ENCODE peak calls at places on chromosomes 6 and 20, in nine cellular contexts. A is foreskin fibroblast, G is tibial nerve, K is heart right ventricle, E is endothelial cell, I is brain microvascular endothelial cell, C is glutamatergic neuron, F is dorsolateral prefrontal cortex, O is AG10803. P is an unnamed sample.

GRCh38 chr20:46056970-46057855 is 28.2 kb downstream of the SLC12A5 start:
- DNase-seq in O (peak), K (peak), A (peak), G (peak), F (no peak), E (peak), I (no peak), C (no peak), P (peak)

GRCh38 chr6:31775184-31775583 is 1.9 kb downstream of the VWA7 start:
- DNase-seq in I (no peak), E (no peak), C (no peak), F (no peak), O (no peak), K (no peak), G (no peak), A (no peak), P (no peak)

GRCh38 chr6:154606457-154606856 is 96.0 kb upstream of the CNKSR3 start:
- DNase-seq in K (no peak), O (no peak), G (no peak), I (no peak), E (no peak), F (no peak), C (no peak), A (no peak), P (no peak)

GRCh38 chr6:150897400-150897943 is 32.0 kb downstream of the MTHFD1L start:
- DNase-seq in K (no peak), I (no peak), C (no peak), A (no peak), F (no peak), G (no peak), O (no peak), E (no peak), P (no peak)

GRCh38 chr6:44016131-44016870 is 111.0 kb downstream of the MRPL14 start:
- DNase-seq in I (peak), E (no peak), K (no peak), O (peak), C (no peak), F (no peak), A (peak), G (no peak), P (peak)

GRCh38 chr6:144390886-144391285 is 105.8 kb downstream of the UTRN start:
- DNase-seq in G (no peak), E (no peak), O (peak), F (no peak), K (no peak), A (peak), I (no peak), C (no peak), P (no peak)

GRCh38 chr6:160421854-160422253 is 73.7 kb downstream of the SLC22A3 start:
- DNase-seq in G (no peak), A (peak), F (no peak), C (no peak), E (no peak), K (peak), I (no peak), O (peak), P (no peak)

GRCh38 chr6:26412225-26412624 is 10.2 kb downstream of the BTN3A1 start:
- DNase-seq in C (no peak), E (no peak), O (no peak), A (peak), F (no peak), I (no peak), K (no peak), G (no peak), P (peak)

GRCh38 chr6:15400572-15401004 is 154.7 kb downstream of the JARID2 start:
- DNase-seq in A (no peak), I (peak), G (peak), C (peak), E (peak), K (peak), F (peak), O (peak), P (no peak)

GRCh38 chr6:111888928-111889696 is 15.9 kb upstream of the FYN start:
- DNase-seq in A (peak), E (peak), I (no peak), F (no peak), G (no peak), C (peak), O (peak), K (peak), P (no peak)

GRCh38 chr6:135870722-135871121 is 19.2 kb downstream of the PDE7B start:
- DNase-seq in E (no peak), C (no peak), K (no peak), G (no peak), F (no peak), A (peak), I (peak), O (peak), P (no peak)

GRCh38 chr6:109082178-109082577 is 12.5 kb downstream of the SESN1 start:
- DNase-seq in C (no peak), E (no peak), K (no peak), A (peak), I (no peak), O (peak), G (no peak), F (no peak), P (peak)

GRCh38 chr6:31791324-31792089 is 4.0 kb downstream of the VARS1 start:
- DNase-seq in E (peak), C (peak), F (no peak), I (peak), O (peak), K (no peak), A (peak), G (no peak), P (peak)

GRCh38 chr20:56393133-56393472 is 658 bp downstream of the CSTF1 start:
- DNase-seq in E (no peak), C (no peak), G (no peak), A (no peak), F (no peak), K (no peak), I (no peak), O (no peak), P (no peak)

GRCh38 chr20:57703013-57703412 is 6.8 kb downstream of the PMEPA1 start:
- DNase-seq in F (no peak), C (no peak), O (no peak), I (no peak), A (no peak), E (no peak), G (no peak), K (no peak), P (no peak)

GRCh38 chr20:347640-348484 is 951 bp downstream of the NRSN2 start:
- DNase-seq in I (peak), C (peak), A (peak), K (peak), G (peak), E (peak), O (peak), F (peak), P (peak)

GRCh38 chr6:107152633-107153032 is 37.3 kb upstream of the BEND3 start:
- DNase-seq in F (no peak), O (no peak), G (no peak), I (no peak), A (no peak), K (no peak), E (no peak), C (no peak), P (no peak)

GRCh38 chr6:141460743-141461484 is 671.8 kb upstream of the GJE1 start:
- DNase-seq in F (no peak), E (no peak), A (no peak), K (no peak), G (no peak), O (no peak), I (no peak), C (no peak), P (no peak)

GRCh38 chr6:25511386-25511785 is 140.6 kb upstream of the SCGN start:
- DNase-seq in K (no peak), O (peak), F (no peak), C (no peak), E (no peak), G (no peak), A (peak), I (no peak), P (peak)

GRCh38 chr6:84728602-84729001 is 35.8 kb downstream of the TBX18 start:
- DNase-seq in I (peak), O (peak), E (no peak), F (no peak), K (no peak), C (no peak), G (no peak), A (peak), P (peak)
- TF ChIP-seq CTCF in I (peak), O (peak), E (peak), F (no peak), K (peak), C (peak), G (no peak), A (peak), P (peak)

DNA sequence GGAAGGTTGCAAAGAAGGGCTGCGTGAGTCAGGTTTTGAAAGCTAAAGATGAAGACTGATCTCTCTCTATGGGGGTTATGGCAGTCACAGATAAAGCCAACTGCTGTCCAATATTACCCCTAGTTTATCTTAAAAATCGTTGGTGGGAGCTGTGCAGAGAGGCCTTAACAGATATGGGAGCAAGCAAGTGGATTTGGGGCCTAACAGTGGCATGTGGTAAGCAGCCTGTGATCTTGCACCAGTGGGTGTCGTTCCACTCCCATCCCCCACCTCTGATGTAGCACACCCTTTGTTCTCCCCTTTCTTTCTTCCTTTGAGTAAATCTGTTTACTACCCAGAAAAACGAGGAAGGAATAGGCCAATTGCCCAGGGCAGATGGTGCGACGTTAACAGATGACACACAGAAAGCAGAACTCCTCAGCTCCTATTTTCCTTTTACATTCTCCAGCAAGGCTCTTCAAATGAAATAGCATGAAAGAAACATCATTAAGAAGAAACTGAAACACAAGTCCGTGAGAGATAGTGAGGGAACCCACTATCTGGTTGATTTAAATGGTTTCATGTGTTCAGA is 274.1 kb upstream of the CITED2 start:
- DNase-seq in G (no peak), A (no peak), O (no peak), E (no peak), C (no peak), F (no peak), K (no peak), I (no peak), P (no peak)
- TF ChIP-seq CTCF in G (no peak), A (no peak), O (no peak), E (no peak), C (no peak), F (no peak), K (no peak), I (no peak), P (no peak)

GRCh38 chr6:2412731-2413130 is 167.3 kb upstream of the GMDS start:
- DNase-seq in G (no peak), F (no peak), C (no peak), I (peak), A (peak), O (peak), K (no peak), E (no peak), P (peak)

GRCh38 chr6:2414885-2415523 is 169.6 kb upstream of the GMDS start:
- DNase-seq in C (no peak), K (no peak), F (no peak), A (no peak), E (no peak), I (no peak), O (no peak), G (no peak), P (no peak)

GRCh38 chr6:2410982-2411381 is 165.6 kb upstream of the GMDS start:
- DNase-seq in O (no peak), C (no peak), E (no peak), I (no peak), A (no peak), F (no peak), G (no peak), K (no peak), P (no peak)

GRCh38 chr6:2416128-2416712 is 170.8 kb upstream of the GMDS start:
- DNase-seq in K (no peak), G (no peak), I (no peak), C (no peak), A (no peak), E (no peak), O (no peak), F (no peak), P (no peak)
- TF ChIP-seq CTCF in K (no peak), G (no peak), I (no peak), C (no peak), A (no peak), E (no peak), O (no peak), F (no peak), P (no peak)

GRCh38 chr20:62805711-62806382 is 1.2 kb downstream of the OGFR start:
- DNase-seq in F (no peak), E (no peak), C (peak), O (no peak), I (no peak), K (no peak), A (peak), G (no peak), P (no peak)

GRCh38 chr20:62802026-62802712 is 2.5 kb upstream of the OGFR start:
- DNase-seq in O (no peak), G (no peak), A (no peak), F (no peak), I (no peak), K (no peak), E (no peak), C (no peak), P (no peak)

GRCh38 chr20:62804632-62805364 is at the start of gene OGFR:
- DNase-seq in K (peak), I (no peak), G (peak), F (no peak), O (peak), A (peak), E (peak), C (peak), P (no peak)

GRCh38 chr20:62805365-62805710 is 703 bp downstream of the OGFR start:
- DNase-seq in I (no peak), O (no peak), F (no peak), E (no peak), A (peak), K (no peak), G (no peak), C (no peak), P (no peak)

GRCh38 chr20:62804021-62804631 is 509 bp upstream of the OGFR start:
- DNase-seq in E (no peak), K (no peak), C (no peak), O (no peak), G (no peak), F (no peak), I (no peak), A (no peak), P (no peak)
- TF ChIP-seq CTCF in E (no peak), K (no peak), C (no peak), O (peak), G (no peak), F (no peak), I (peak), A (no peak), P (no peak)

DNA sequence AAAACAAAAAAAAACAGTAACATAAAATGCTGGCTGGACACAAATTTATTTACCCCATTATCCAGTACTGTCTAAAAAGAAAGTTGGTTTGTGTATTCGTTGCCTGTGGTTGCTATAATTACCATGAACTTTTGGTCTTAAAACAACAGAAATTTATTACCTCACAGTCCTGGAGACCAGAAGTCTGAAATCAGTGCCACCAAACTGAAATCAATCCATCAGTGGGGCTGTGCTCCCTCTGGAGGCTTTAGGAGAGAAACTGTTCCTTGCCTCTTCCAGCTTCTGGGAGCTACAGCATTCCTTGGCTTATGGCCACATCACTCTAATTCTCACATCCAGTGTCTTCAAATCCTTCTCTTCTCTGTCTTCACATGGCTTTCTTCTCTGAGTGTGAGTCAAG is 79.4 kb downstream of the SNX5 start:
- DNase-seq in E (no peak), F (no peak), G (no peak), I (no peak), C (no peak), O (peak), A (peak), K (no peak), P (peak)
- TF ChIP-seq CTCF in E (no peak), F (no peak), G (no peak), I (peak), C (no peak), O (peak), A (no peak), K (no peak), P (peak)

DNA sequence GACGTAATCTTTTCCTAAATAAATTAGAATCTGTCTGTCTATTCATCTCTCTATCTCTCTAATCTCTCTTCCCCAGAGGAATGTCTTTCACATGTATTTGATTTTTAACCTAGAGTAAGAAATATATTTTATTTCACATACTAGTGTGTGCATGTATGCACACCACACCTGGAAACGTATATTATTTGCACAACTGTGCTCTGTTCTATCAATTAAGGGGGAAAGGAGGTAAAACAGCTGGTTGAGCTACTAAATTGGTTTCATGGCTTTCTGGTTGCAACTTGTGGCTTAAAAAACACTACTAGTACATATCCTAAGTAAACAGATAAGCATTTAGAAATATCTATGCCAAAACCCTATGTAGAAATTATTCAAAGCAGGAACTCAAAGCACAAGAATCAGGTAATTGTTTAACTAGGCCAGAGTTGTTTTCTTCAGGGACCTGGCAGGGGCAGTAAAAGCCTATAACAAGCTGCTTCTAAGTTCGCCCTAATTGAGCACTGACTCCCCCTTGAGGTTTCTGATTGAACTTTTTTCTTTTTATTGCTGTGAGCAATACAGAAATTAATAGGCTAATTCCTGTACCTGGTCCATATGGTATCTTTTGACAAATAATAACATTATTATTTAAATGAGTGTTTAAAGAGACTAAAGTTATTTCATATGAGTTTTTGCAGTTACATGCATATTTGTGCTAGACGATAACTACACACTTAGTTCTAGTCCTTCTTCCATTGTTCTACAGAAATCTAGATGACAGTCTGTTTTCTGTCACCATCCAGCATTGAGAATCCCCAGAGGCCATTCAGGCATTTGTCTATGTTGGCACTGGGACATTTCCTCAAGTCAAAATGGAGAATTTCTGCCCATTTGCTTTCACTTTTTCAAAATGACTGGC is 88.6 kb downstream of the MCHR2 start:
- DNase-seq in G (no peak), C (no peak), I (peak), F (no peak), K (no peak), O (peak), E (peak), A (peak), P (peak)
- TF ChIP-seq CTCF in G (no peak), C (peak), I (peak), F (peak), K (peak), O (peak), E (peak), A (peak), P (peak)

DNA sequence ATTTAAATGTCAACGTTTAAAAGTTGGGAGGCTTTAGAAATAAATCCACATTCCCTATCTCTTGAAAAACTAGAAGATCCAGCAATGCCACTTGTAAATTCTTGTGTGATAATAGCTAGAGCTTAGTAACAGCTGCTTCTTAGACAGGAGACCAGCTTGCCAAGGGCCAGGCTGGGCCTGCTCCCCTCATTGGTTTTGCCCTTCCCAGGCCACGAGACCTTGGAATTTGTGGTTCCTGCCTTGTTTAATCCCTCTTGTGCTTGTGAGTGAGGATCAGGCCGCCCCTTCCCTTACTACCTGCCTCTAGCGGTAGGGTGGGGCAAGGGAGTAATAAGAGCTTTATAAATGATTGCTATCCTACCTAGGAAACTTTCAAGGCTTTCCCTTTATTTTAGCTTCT is 363.5 kb downstream of the SYNE1 start:
- DNase-seq in G (no peak), F (no peak), A (peak), O (peak), C (peak), E (no peak), I (no peak), K (peak), P (no peak)
- TF ChIP-seq CTCF in G (no peak), F (no peak), A (no peak), O (no peak), C (no peak), E (no peak), I (no peak), K (no peak), P (no peak)

DNA sequence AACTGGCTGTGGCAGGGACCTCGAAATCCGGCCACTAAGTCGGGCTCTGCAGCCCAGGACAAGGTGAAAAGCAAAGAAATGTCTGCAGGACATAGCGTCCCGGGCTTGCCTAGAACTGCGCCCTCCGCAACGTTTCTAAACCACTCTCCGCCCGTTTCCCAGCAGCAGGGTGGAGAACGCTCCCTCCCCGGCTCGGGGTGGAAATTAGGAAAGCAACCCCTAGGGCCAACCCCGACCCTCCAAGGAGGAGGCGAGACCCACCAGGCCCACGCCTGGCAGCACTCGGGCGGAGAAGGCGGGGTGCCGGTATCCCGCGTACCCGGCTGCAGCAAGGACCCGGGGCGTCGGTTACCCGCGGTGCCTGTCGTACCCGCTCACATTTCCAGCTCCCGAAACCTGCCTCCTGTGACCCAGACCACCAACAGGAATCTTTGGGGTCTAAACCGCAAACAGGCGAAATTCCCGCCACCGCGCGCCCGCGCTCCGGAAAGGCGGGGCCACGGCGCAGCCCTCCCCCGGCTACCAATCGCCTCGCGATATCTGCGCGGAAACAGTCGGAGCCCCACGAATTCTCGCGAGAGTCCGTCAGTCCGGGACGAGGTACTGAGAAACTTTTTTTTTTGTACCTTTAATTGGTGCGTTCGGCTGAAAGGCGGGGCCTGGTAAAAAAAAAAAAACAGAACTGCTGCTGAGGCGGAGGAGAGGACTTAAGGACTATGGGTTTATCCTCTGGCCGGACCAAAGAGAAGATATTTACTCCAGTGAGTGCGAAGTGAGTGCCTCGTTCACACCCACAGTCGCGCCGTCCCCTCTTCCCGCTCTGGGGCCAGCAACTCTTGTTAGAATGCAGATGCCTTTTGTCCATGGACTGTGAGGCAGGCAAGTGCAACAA is at the start of gene MMS22L:
- DNase-seq in O (peak), G (peak), K (peak), A (peak), I (peak), F (peak), C (peak), E (peak), P (peak)
- TF ChIP-seq CTCF in O (no peak), G (no peak), K (no peak), A (peak), I (peak), F (peak), C (no peak), E (no peak), P (no peak)

GRCh38 chr6:40582892-40583291 is 4.3 kb downstream of the LRFN2 start:
- DNase-seq in C (no peak), I (no peak), O (no peak), G (no peak), A (no peak), E (no peak), F (no peak), K (no peak), P (no peak)
- TF ChIP-seq CTCF in C (no peak), I (peak), O (no peak), G (no peak), A (no peak), E (peak), F (no peak), K (no peak), P (peak)